ENCODE peak calls at places on chromosomes 13 and 19, in nine cellular contexts. One of them, this sample, is unnamed.

GRCh38 chr19:18167975-18168645 is 5.5 kb upstream of the IFI30 start:
- DNase-seq in progenitor cell of endocrine pancreas: no peak
- DNase-seq in T-helper 17 cell: peak; percentile 33
- DNase-seq in GM04504: no peak
- DNase-seq in activated CD4-positive, alpha-beta T cell treated with anti-CD3 and anti-CD28 coated beads, Interleukin-2, amount 50 U/mL, for 24 hours: no peak
- DNase-seq in neural crest cell: peak; percentile 61
- DNase-seq in CD8-positive, alpha-beta T cell: peak; percentile 53
- DNase-seq in effector memory CD4-positive, alpha-beta T cell: no peak
- DNase-seq in Right ventricle myocardium superior: peak; percentile 62
- DNase-seq in this sample: no peak

GRCh38 chr19:8004001-8004400 is 1.4 kb downstream of the ELAVL1 start:
- DNase-seq in progenitor cell of endocrine pancreas: no peak
- DNase-seq in T-helper 17 cell: no peak
- DNase-seq in GM04504: no peak
- DNase-seq in activated CD4-positive, alpha-beta T cell treated with anti-CD3 and anti-CD28 coated beads, Interleukin-2, amount 50 U/mL, for 24 hours: no peak
- DNase-seq in neural crest cell: no peak
- DNase-seq in CD8-positive, alpha-beta T cell: no peak
- DNase-seq in effector memory CD4-positive, alpha-beta T cell: no peak
- DNase-seq in Right ventricle myocardium superior: no peak
- DNase-seq in this sample: no peak

GRCh38 chr19:14004619-14005380 is 1.3 kb downstream of the RFX1 start:
- DNase-seq in progenitor cell of endocrine pancreas: no peak
- DNase-seq in T-helper 17 cell: no peak
- DNase-seq in GM04504: no peak
- DNase-seq in activated CD4-positive, alpha-beta T cell treated with anti-CD3 and anti-CD28 coated beads, Interleukin-2, amount 50 U/mL, for 24 hours: no peak
- DNase-seq in neural crest cell: no peak
- DNase-seq in CD8-positive, alpha-beta T cell: no peak
- DNase-seq in effector memory CD4-positive, alpha-beta T cell: no peak
- DNase-seq in Right ventricle myocardium superior: peak; percentile 75
- DNase-seq in this sample: no peak

GRCh38 chr13:42099962-42100675 is 51.7 kb downstream of the DGKH start:
- DNase-seq in progenitor cell of endocrine pancreas: no peak
- DNase-seq in T-helper 17 cell: no peak
- DNase-seq in GM04504: no peak
- DNase-seq in activated CD4-positive, alpha-beta T cell treated with anti-CD3 and anti-CD28 coated beads, Interleukin-2, amount 50 U/mL, for 24 hours: no peak
- DNase-seq in neural crest cell: no peak
- DNase-seq in CD8-positive, alpha-beta T cell: no peak
- DNase-seq in effector memory CD4-positive, alpha-beta T cell: no peak
- DNase-seq in Right ventricle myocardium superior: no peak
- DNase-seq in this sample: no peak

GRCh38 chr19:45578861-45579260 is 5.7 kb downstream of the OPA3 start:
- DNase-seq in progenitor cell of endocrine pancreas: no peak
- DNase-seq in T-helper 17 cell: no peak
- DNase-seq in GM04504: no peak
- DNase-seq in activated CD4-positive, alpha-beta T cell treated with anti-CD3 and anti-CD28 coated beads, Interleukin-2, amount 50 U/mL, for 24 hours: no peak
- DNase-seq in neural crest cell: no peak
- DNase-seq in CD8-positive, alpha-beta T cell: no peak
- DNase-seq in effector memory CD4-positive, alpha-beta T cell: no peak
- DNase-seq in Right ventricle myocardium superior: no peak
- DNase-seq in this sample: no peak

GRCh38 chr13:23963184-23963931 is 66.1 kb upstream of the C1QTNF9B start:
- DNase-seq in progenitor cell of endocrine pancreas: no peak
- DNase-seq in T-helper 17 cell: no peak
- DNase-seq in GM04504: no peak
- DNase-seq in activated CD4-positive, alpha-beta T cell treated with anti-CD3 and anti-CD28 coated beads, Interleukin-2, amount 50 U/mL, for 24 hours: no peak
- DNase-seq in neural crest cell: no peak
- DNase-seq in CD8-positive, alpha-beta T cell: no peak
- DNase-seq in effector memory CD4-positive, alpha-beta T cell: no peak
- DNase-seq in Right ventricle myocardium superior: no peak
- DNase-seq in this sample: no peak

GRCh38 chr13:110467516-110467915 is 94.0 kb downstream of the RAB20 start:
- DNase-seq in progenitor cell of endocrine pancreas: no peak
- DNase-seq in T-helper 17 cell: no peak
- DNase-seq in GM04504: no peak
- DNase-seq in activated CD4-positive, alpha-beta T cell treated with anti-CD3 and anti-CD28 coated beads, Interleukin-2, amount 50 U/mL, for 24 hours: no peak
- DNase-seq in neural crest cell: no peak
- DNase-seq in CD8-positive, alpha-beta T cell: no peak
- DNase-seq in effector memory CD4-positive, alpha-beta T cell: no peak
- DNase-seq in Right ventricle myocardium superior: peak; percentile 35
- DNase-seq in this sample: no peak

GRCh38 chr19:35607661-35608060 is 4.9 kb upstream of the HAUS5 start:
- DNase-seq in progenitor cell of endocrine pancreas: no peak
- DNase-seq in T-helper 17 cell: no peak
- DNase-seq in GM04504: no peak
- DNase-seq in activated CD4-positive, alpha-beta T cell treated with anti-CD3 and anti-CD28 coated beads, Interleukin-2, amount 50 U/mL, for 24 hours: no peak
- DNase-seq in neural crest cell: no peak
- DNase-seq in CD8-positive, alpha-beta T cell: no peak
- DNase-seq in effector memory CD4-positive, alpha-beta T cell: no peak
- DNase-seq in Right ventricle myocardium superior: no peak
- DNase-seq in this sample: no peak

GRCh38 chr13:51758691-51759090 is 45.3 kb downstream of the DHRS12 start:
- DNase-seq in progenitor cell of endocrine pancreas: no peak
- DNase-seq in T-helper 17 cell: no peak
- DNase-seq in GM04504: no peak
- DNase-seq in activated CD4-positive, alpha-beta T cell treated with anti-CD3 and anti-CD28 coated beads, Interleukin-2, amount 50 U/mL, for 24 hours: no peak
- DNase-seq in neural crest cell: no peak
- DNase-seq in CD8-positive, alpha-beta T cell: no peak
- DNase-seq in effector memory CD4-positive, alpha-beta T cell: no peak
- DNase-seq in Right ventricle myocardium superior: no peak
- DNase-seq in this sample: no peak

GRCh38 chr19:52527954-52528326 is 472 bp downstream of the ZNF808 start:
- DNase-seq in progenitor cell of endocrine pancreas: no peak
- DNase-seq in T-helper 17 cell: no peak
- DNase-seq in GM04504: no peak
- DNase-seq in activated CD4-positive, alpha-beta T cell treated with anti-CD3 and anti-CD28 coated beads, Interleukin-2, amount 50 U/mL, for 24 hours: no peak
- DNase-seq in neural crest cell: no peak
- DNase-seq in CD8-positive, alpha-beta T cell: no peak
- DNase-seq in effector memory CD4-positive, alpha-beta T cell: no peak
- DNase-seq in Right ventricle myocardium superior: peak; percentile 45
- DNase-seq in this sample: no peak

GRCh38 chr19:11550265-11550664 is 8.8 kb downstream of the ELOF1 start:
- DNase-seq in progenitor cell of endocrine pancreas: no peak
- DNase-seq in T-helper 17 cell: no peak
- DNase-seq in GM04504: no peak
- DNase-seq in activated CD4-positive, alpha-beta T cell treated with anti-CD3 and anti-CD28 coated beads, Interleukin-2, amount 50 U/mL, for 24 hours: no peak
- DNase-seq in neural crest cell: no peak
- DNase-seq in CD8-positive, alpha-beta T cell: no peak
- DNase-seq in effector memory CD4-positive, alpha-beta T cell: no peak
- DNase-seq in Right ventricle myocardium superior: no peak
- DNase-seq in this sample: no peak

This sample was measured in NCI-H1694.